ENCODE peak calls at places on chromosomes 13 and 19, in five cellular contexts. One of them, this sample, is unnamed. For H3K4me1, the result is how much of the 10 kb centered on the place peaks cover.

GRCh38 chr13:48156466-48156865 is 61.6 kb upstream of the MED4 start:
- DNase-seq in H1: no peak
- DNase-seq in stomach: peak
- DNase-seq in tibial nerve: no peak
- DNase-seq in A549: no peak
- DNase-seq in this sample: no peak

GRCh38 chr19:38505958-38506357 is 72.5 kb downstream of the RYR1 start:
- DNase-seq in H1: no peak
- DNase-seq in stomach: no peak
- DNase-seq in tibial nerve: no peak
- DNase-seq in A549: no peak
- DNase-seq in this sample: no peak

GRCh38 chr19:13169769-13170168 is 19.6 kb downstream of the IER2 start:
- DNase-seq in tibial nerve: no peak
- DNase-seq in stomach: peak
- DNase-seq in A549: peak
- DNase-seq in H1: no peak
- DNase-seq in this sample: no peak

GRCh38 chr13:77728265-77728966 is 30.9 kb downstream of the SLAIN1 start:
- DNase-seq in A549: no peak
- DNase-seq in stomach: no peak
- DNase-seq in H1: no peak
- DNase-seq in tibial nerve: no peak
- DNase-seq in this sample: no peak

GRCh38 chr19:1324792-1325567 is 39.3 kb downstream of the EFNA2 start:
- DNase-seq in A549: peak
- DNase-seq in stomach: peak
- DNase-seq in tibial nerve: peak
- DNase-seq in H1: no peak
- DNase-seq in this sample: peak

GRCh38 chr19:6113616-6114188 is 3.4 kb upstream of the RFX2 start:
- DNase-seq in tibial nerve: no peak
- DNase-seq in stomach: peak
- DNase-seq in H1: no peak
- DNase-seq in A549: no peak
- DNase-seq in this sample: no peak

GRCh38 chr13:76836311-76836710 is 49.9 kb downstream of the KCTD12 start:
- DNase-seq in H1: no peak
- DNase-seq in tibial nerve: no peak
- DNase-seq in stomach: no peak
- DNase-seq in A549: no peak
- DNase-seq in this sample: no peak

GRCh38 chr13:113411216-113412023 is 41.9 kb downstream of the ADPRHL1 start:
- DNase-seq in H1: no peak
- DNase-seq in tibial nerve: peak
- DNase-seq in stomach: no peak
- DNase-seq in A549: peak
- DNase-seq in this sample: no peak

GRCh38 chr13:21925720-21926119 is 254.8 kb downstream of the FGF9 start:
- DNase-seq in A549: no peak
- DNase-seq in H1: no peak
- DNase-seq in stomach: no peak
- DNase-seq in tibial nerve: no peak
- DNase-seq in this sample: no peak

GRCh38 chr19:35459414-35460082 is 11.5 kb downstream of the FFAR2 start:
- DNase-seq in stomach: peak
- DNase-seq in tibial nerve: peak
- DNase-seq in H1: no peak
- DNase-seq in A549: no peak
- DNase-seq in this sample: peak

GRCh38 chr19:20923077-20923871 is at the start of gene ZNF85:
- DNase-seq in A549: peak
- DNase-seq in H1: peak
- DNase-seq in stomach: peak
- DNase-seq in tibial nerve: peak
- DNase-seq in this sample: peak

GRCh38 chr13:52195052-52195837 is 35.8 kb upstream of the NEK3 start:
- DNase-seq in tibial nerve: peak
- DNase-seq in A549: no peak
- DNase-seq in H1: peak
- DNase-seq in stomach: peak
- DNase-seq in this sample: peak

GRCh38 chr19:41321600-41322270 is 11.8 kb downstream of the CCDC97 start:
- DNase-seq in A549: peak
- DNase-seq in stomach: no peak
- DNase-seq in tibial nerve: no peak
- DNase-seq in H1: peak
- DNase-seq in this sample: peak

GRCh38 chr19:51598159-51598915 is 27.3 kb downstream of the ZNF175 start:
- DNase-seq in tibial nerve: no peak
- DNase-seq in H1: no peak
- DNase-seq in stomach: no peak
- DNase-seq in A549: no peak
- DNase-seq in this sample: no peak

GRCh38 chr13:105972811-105973590 is 562.5 kb downstream of the EFNB2 start:
- DNase-seq in tibial nerve: no peak
- DNase-seq in A549: no peak
- DNase-seq in H1: no peak
- DNase-seq in stomach: no peak
- DNase-seq in this sample: no peak

GRCh38 chr19:57334191-57334590 is 13.9 kb downstream of the ZNF543 start:
- DNase-seq in H1: no peak
- DNase-seq in tibial nerve: no peak
- DNase-seq in A549: no peak
- DNase-seq in stomach: no peak
- DNase-seq in this sample: no peak

DNA sequence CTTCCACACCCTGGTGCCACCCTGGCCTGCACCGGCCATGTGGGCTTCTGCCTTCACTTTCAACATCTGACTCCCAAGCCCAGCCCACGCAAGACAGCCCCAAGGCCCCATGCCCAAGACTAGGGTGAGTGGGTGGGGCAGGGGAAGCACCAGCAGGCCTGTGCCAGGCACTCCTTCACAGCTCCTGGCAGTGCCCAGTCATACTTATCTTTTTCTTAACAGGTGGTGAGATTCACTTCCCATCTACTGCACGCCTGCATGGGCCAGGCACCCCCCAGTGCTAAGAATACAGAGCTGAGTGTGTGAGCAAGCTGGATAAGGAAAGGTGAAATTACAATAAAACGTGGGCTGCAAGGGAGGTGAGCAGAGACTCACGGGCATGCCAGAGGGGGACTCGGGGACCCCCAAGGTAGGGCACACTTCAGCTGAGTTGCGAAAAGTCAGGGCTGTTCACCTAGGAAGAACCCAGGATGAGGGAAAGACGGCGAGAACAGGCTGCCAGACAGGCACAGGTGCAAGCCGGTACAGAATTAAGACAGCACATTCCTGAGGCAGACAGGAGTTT is 55.6 kb downstream of the COL4A1 start:
- DNase-seq in A549: no peak
- DNase-seq in H1: no peak
- DNase-seq in tibial nerve: no peak
- DNase-seq in stomach: no peak
- DNase-seq in this sample: no peak
- H3K4me1 ChIP-seq in A549: under half
- H3K4me1 ChIP-seq in H1: under half
- H3K4me1 ChIP-seq in tibial nerve: under half
- H3K4me1 ChIP-seq in stomach: under half
- H3K4me1 ChIP-seq in this sample: under half

GRCh38 chr19:11499327-11499726 is 6.3 kb downstream of the ZNF653 start:
- DNase-seq in stomach: no peak
- DNase-seq in tibial nerve: no peak
- DNase-seq in H1: no peak
- DNase-seq in A549: no peak
- DNase-seq in this sample: no peak

GRCh38 chr19:11495481-11495880 is 10.2 kb downstream of the ZNF653 start:
- DNase-seq in tibial nerve: no peak
- DNase-seq in A549: no peak
- DNase-seq in stomach: no peak
- DNase-seq in H1: no peak
- DNase-seq in this sample: no peak

GRCh38 chr19:11496391-11497163 is 9.1 kb downstream of the ZNF653 start:
- DNase-seq in A549: peak
- DNase-seq in H1: peak
- DNase-seq in tibial nerve: peak
- DNase-seq in stomach: peak
- DNase-seq in this sample: peak

GRCh38 chr19:11495885-11496284 is 9.8 kb downstream of the ZNF653 start:
- DNase-seq in H1: no peak
- DNase-seq in stomach: no peak
- DNase-seq in tibial nerve: no peak
- DNase-seq in A549: no peak
- DNase-seq in this sample: no peak

GRCh38 chr19:11499890-11500420 is 5.7 kb downstream of the ZNF653 start:
- DNase-seq in H1: no peak
- DNase-seq in tibial nerve: no peak
- DNase-seq in stomach: no peak
- DNase-seq in A549: no peak
- DNase-seq in this sample: no peak
- TF ChIP-seq CTCF in H1: no peak
- TF ChIP-seq CTCF in tibial nerve: no peak
- TF ChIP-seq CTCF in stomach: no peak
- TF ChIP-seq CTCF in A549: no peak
- TF ChIP-seq CTCF in this sample: no peak

DNA sequence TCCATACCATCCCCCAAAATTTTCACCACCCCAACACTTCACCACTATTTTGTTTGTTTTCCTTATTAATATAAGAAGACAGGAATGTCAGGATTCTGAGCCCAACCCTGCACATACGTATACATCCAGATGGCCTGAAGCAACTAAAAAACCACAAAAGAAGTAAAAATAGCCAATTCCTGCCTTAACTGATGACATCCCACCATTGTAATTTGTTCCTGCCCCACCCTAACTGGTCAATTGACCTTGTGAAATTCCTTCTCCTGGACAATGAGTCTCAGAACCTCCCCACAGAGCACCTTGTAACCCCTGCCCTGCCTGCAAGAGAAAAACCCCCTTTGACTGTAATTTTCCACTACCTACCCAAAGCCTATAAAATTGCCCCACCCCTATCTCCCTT is 132.5 kb downstream of the ZNF675 start:
- DNase-seq in H1: no peak
- DNase-seq in tibial nerve: no peak
- DNase-seq in stomach: no peak
- DNase-seq in A549: no peak
- DNase-seq in this sample: no peak
- TF ChIP-seq EP300 in H1: no peak
- TF ChIP-seq EP300 in tibial nerve: no peak
- TF ChIP-seq EP300 in stomach: no peak
- TF ChIP-seq EP300 in A549: no peak
- TF ChIP-seq EP300 in this sample: no peak

GRCh38 chr13:89883893-89884448 is 1463.5 kb upstream of the MIR17HG start:
- DNase-seq in tibial nerve: no peak
- DNase-seq in H1: no peak
- DNase-seq in A549: no peak
- DNase-seq in stomach: no peak
- DNase-seq in this sample: no peak

GRCh38 chr13:89878904-89879303 is 1468.6 kb upstream of the MIR17HG start:
- DNase-seq in H1: no peak
- DNase-seq in tibial nerve: no peak
- DNase-seq in A549: no peak
- DNase-seq in stomach: no peak
- DNase-seq in this sample: no peak

GRCh38 chr13:89880201-89880600 is 1467.3 kb upstream of the MIR17HG start:
- DNase-seq in stomach: no peak
- DNase-seq in H1: no peak
- DNase-seq in A549: no peak
- DNase-seq in tibial nerve: no peak
- DNase-seq in this sample: no peak
- H3K4me1 ChIP-seq in stomach: under half
- H3K4me1 ChIP-seq in H1: under half
- H3K4me1 ChIP-seq in A549: under half
- H3K4me1 ChIP-seq in tibial nerve: under half
- H3K4me1 ChIP-seq in this sample: under half